ENCODE peak calls at places on chromosomes 5 and 9, in ten cellular contexts. One of them, this sample, is unnamed.

GRCh38 chr5:119363271-119363670 is 7.5 kb downstream of the TNFAIP8 start:
- DNase-seq in lower leg skin: no peak
- DNase-seq in fibroblast of lung: no peak
- DNase-seq in transverse colon: no peak
- DNase-seq in GM12878: no peak
- DNase-seq in right atrium auricular region: no peak
- DNase-seq in cardiac fibroblast: no peak
- DNase-seq in retinal pigment epithelial cell: no peak
- DNase-seq in fibroblast of mammary gland: no peak
- DNase-seq in body of pancreas: no peak
- DNase-seq in this sample: no peak

GRCh38 chr9:107172979-107173347 is 110.1 kb upstream of the RAD23B start:
- DNase-seq in fibroblast of mammary gland: no peak
- DNase-seq in fibroblast of lung: no peak
- DNase-seq in right atrium auricular region: no peak
- DNase-seq in GM12878: peak
- DNase-seq in cardiac fibroblast: no peak
- DNase-seq in transverse colon: no peak
- DNase-seq in body of pancreas: no peak
- DNase-seq in lower leg skin: no peak
- DNase-seq in retinal pigment epithelial cell: no peak
- DNase-seq in this sample: peak

GRCh38 chr5:177147239-177147638 is 13.7 kb downstream of the NSD1 start:
- DNase-seq in cardiac fibroblast: peak
- DNase-seq in right atrium auricular region: no peak
- DNase-seq in retinal pigment epithelial cell: no peak
- DNase-seq in fibroblast of mammary gland: peak
- DNase-seq in transverse colon: no peak
- DNase-seq in body of pancreas: no peak
- DNase-seq in fibroblast of lung: peak
- DNase-seq in lower leg skin: no peak
- DNase-seq in GM12878: no peak
- DNase-seq in this sample: no peak

GRCh38 chr5:151051066-151051930 is 29.5 kb downstream of the TNIP1 start:
- DNase-seq in right atrium auricular region: peak
- DNase-seq in body of pancreas: peak
- DNase-seq in lower leg skin: peak
- DNase-seq in transverse colon: peak
- DNase-seq in fibroblast of mammary gland: peak
- DNase-seq in fibroblast of lung: peak
- DNase-seq in retinal pigment epithelial cell: peak
- DNase-seq in cardiac fibroblast: peak
- DNase-seq in GM12878: peak
- DNase-seq in this sample: peak

GRCh38 chr5:151134228-151134627 is 23.4 kb downstream of the ANXA6 start:
- DNase-seq in body of pancreas: peak
- DNase-seq in right atrium auricular region: no peak
- DNase-seq in GM12878: no peak
- DNase-seq in fibroblast of mammary gland: no peak
- DNase-seq in lower leg skin: no peak
- DNase-seq in fibroblast of lung: no peak
- DNase-seq in transverse colon: peak
- DNase-seq in retinal pigment epithelial cell: no peak
- DNase-seq in cardiac fibroblast: no peak
- DNase-seq in this sample: no peak

GRCh38 chr5:7763621-7764072 is 87.3 kb downstream of the CFAP90 start:
- DNase-seq in lower leg skin: peak
- DNase-seq in cardiac fibroblast: no peak
- DNase-seq in fibroblast of lung: no peak
- DNase-seq in GM12878: no peak
- DNase-seq in right atrium auricular region: no peak
- DNase-seq in body of pancreas: no peak
- DNase-seq in fibroblast of mammary gland: peak
- DNase-seq in transverse colon: no peak
- DNase-seq in retinal pigment epithelial cell: no peak
- DNase-seq in this sample: no peak

GRCh38 chr5:131932235-131932634 is 13.2 kb downstream of the MEIKIN start:
- DNase-seq in right atrium auricular region: no peak
- DNase-seq in retinal pigment epithelial cell: no peak
- DNase-seq in fibroblast of mammary gland: no peak
- DNase-seq in fibroblast of lung: no peak
- DNase-seq in cardiac fibroblast: no peak
- DNase-seq in lower leg skin: no peak
- DNase-seq in body of pancreas: no peak
- DNase-seq in GM12878: no peak
- DNase-seq in transverse colon: no peak
- DNase-seq in this sample: no peak

GRCh38 chr5:163193886-163194285 is 243.5 kb upstream of the CCNG1 start:
- DNase-seq in body of pancreas: no peak
- DNase-seq in GM12878: no peak
- DNase-seq in retinal pigment epithelial cell: no peak
- DNase-seq in lower leg skin: no peak
- DNase-seq in fibroblast of lung: no peak
- DNase-seq in transverse colon: no peak
- DNase-seq in cardiac fibroblast: no peak
- DNase-seq in fibroblast of mammary gland: no peak
- DNase-seq in right atrium auricular region: no peak
- DNase-seq in this sample: no peak

DNA sequence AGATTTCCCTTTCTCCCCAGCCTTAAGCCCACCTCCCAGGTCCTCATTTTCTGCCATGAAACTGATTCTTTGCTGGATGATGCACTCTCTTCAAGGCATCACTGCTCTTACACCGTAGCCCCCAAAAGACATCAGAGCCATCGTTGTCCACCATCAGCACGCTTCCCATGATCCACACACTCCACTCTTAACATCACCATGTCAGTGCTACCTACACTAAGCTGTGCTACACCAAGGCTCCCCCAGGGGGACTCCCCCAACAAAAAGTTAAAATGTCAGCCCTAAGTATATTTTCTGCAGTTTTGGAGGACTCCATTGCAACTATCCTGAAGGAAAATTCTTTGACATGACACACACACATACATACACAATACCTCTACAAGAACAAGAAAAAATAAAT is 34.1 kb upstream of the KIF2A start:
- DNase-seq in body of pancreas: no peak
- DNase-seq in lower leg skin: no peak
- DNase-seq in GM12878: no peak
- DNase-seq in cardiac fibroblast: no peak
- DNase-seq in retinal pigment epithelial cell: no peak
- DNase-seq in fibroblast of lung: no peak
- DNase-seq in right atrium auricular region: no peak
- DNase-seq in fibroblast of mammary gland: no peak
- DNase-seq in transverse colon: no peak
- DNase-seq in this sample: no peak
- TF ChIP-seq CTCF in body of pancreas: no peak
- TF ChIP-seq CTCF in lower leg skin: no peak
- TF ChIP-seq CTCF in GM12878: no peak
- TF ChIP-seq CTCF in cardiac fibroblast: no peak
- TF ChIP-seq CTCF in retinal pigment epithelial cell: no peak
- TF ChIP-seq CTCF in fibroblast of lung: no peak
- TF ChIP-seq CTCF in right atrium auricular region: no peak
- TF ChIP-seq CTCF in fibroblast of mammary gland: no peak
- TF ChIP-seq CTCF in transverse colon: no peak
- TF ChIP-seq CTCF in this sample: peak

DNA sequence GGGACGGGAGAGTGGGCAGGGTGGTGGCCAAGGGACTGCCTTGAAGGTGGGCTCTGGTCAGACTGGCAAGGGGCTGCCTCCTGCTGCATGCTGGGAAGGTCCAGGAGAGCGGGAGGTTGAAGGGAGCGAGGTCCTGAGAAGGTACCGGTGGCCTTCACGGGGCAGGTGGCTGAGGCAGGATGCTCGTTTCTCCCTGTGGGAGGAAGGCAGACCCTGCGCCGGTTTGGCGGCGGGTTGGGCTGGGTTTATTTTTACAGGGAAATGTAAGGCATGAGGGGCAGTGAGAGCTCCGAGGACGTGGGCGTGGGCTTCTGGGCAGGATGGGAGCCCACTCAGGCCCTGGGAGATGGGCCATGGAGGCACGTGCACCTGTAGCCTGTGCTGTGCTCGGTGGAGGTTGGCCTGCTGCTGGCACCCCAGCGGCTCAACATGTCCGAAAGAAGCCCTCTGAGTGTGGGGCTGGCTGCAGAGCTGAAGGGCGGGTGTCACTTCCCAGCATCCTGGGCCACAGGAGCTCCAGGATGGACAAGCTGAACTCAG is 27.3 kb downstream of the IER5L start:
- DNase-seq in body of pancreas: no peak
- DNase-seq in cardiac fibroblast: no peak
- DNase-seq in lower leg skin: no peak
- DNase-seq in fibroblast of mammary gland: no peak
- DNase-seq in GM12878: no peak
- DNase-seq in fibroblast of lung: no peak
- DNase-seq in transverse colon: no peak
- DNase-seq in retinal pigment epithelial cell: no peak
- DNase-seq in right atrium auricular region: no peak
- DNase-seq in this sample: no peak
- H3K4me3 ChIP-seq in body of pancreas: no peak
- H3K4me3 ChIP-seq in cardiac fibroblast: no peak
- H3K4me3 ChIP-seq in lower leg skin: no peak
- H3K4me3 ChIP-seq in fibroblast of mammary gland: no peak
- H3K4me3 ChIP-seq in GM12878: no peak
- H3K4me3 ChIP-seq in fibroblast of lung: no peak
- H3K4me3 ChIP-seq in transverse colon: no peak
- H3K4me3 ChIP-seq in retinal pigment epithelial cell: no peak
- H3K4me3 ChIP-seq in right atrium auricular region: no peak
- H3K4me3 ChIP-seq in this sample: no peak

GRCh38 chr9:113915817-113916474 is 39.8 kb downstream of the ZNF618 start:
- DNase-seq in fibroblast of mammary gland: no peak
- DNase-seq in right atrium auricular region: no peak
- DNase-seq in fibroblast of lung: no peak
- DNase-seq in transverse colon: no peak
- DNase-seq in retinal pigment epithelial cell: no peak
- DNase-seq in body of pancreas: no peak
- DNase-seq in lower leg skin: no peak
- DNase-seq in cardiac fibroblast: no peak
- DNase-seq in GM12878: no peak
- DNase-seq in this sample: no peak

GRCh38 chr9:113910036-113910639 is 34.0 kb downstream of the ZNF618 start:
- DNase-seq in transverse colon: no peak
- DNase-seq in retinal pigment epithelial cell: no peak
- DNase-seq in GM12878: no peak
- DNase-seq in lower leg skin: no peak
- DNase-seq in cardiac fibroblast: no peak
- DNase-seq in fibroblast of mammary gland: no peak
- DNase-seq in fibroblast of lung: no peak
- DNase-seq in right atrium auricular region: peak
- DNase-seq in body of pancreas: peak
- DNase-seq in this sample: no peak

GRCh38 chr9:113911850-113912249 is 35.7 kb downstream of the ZNF618 start:
- DNase-seq in lower leg skin: no peak
- DNase-seq in fibroblast of lung: no peak
- DNase-seq in GM12878: no peak
- DNase-seq in fibroblast of mammary gland: no peak
- DNase-seq in right atrium auricular region: no peak
- DNase-seq in cardiac fibroblast: no peak
- DNase-seq in transverse colon: no peak
- DNase-seq in retinal pigment epithelial cell: no peak
- DNase-seq in body of pancreas: no peak
- DNase-seq in this sample: no peak

GRCh38 chr9:113913426-113914195 is 37.5 kb downstream of the ZNF618 start:
- DNase-seq in right atrium auricular region: peak
- DNase-seq in fibroblast of lung: peak
- DNase-seq in lower leg skin: no peak
- DNase-seq in fibroblast of mammary gland: peak
- DNase-seq in body of pancreas: no peak
- DNase-seq in transverse colon: no peak
- DNase-seq in GM12878: no peak
- DNase-seq in cardiac fibroblast: peak
- DNase-seq in retinal pigment epithelial cell: no peak
- DNase-seq in this sample: no peak

DNA sequence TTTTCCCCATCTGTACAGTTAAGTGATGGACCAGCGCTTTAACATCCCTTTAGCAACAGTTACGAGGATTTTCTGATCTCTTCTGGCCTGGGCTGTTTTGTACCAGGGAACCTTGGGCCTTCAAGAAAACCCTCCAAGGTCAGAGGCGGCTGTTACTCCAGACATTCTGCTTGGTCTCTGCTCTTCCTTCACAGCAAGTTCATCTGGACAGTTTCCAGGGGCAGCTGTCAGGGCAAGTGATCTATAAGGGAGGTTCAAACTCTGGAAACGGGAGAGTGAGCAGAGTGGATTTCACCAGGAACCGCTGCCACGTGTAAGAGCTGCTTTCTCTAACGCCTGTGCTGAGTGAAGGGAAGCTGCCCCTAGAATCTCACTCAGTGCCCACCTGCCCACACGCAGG is 36.7 kb downstream of the ZNF618 start:
- DNase-seq in cardiac fibroblast: no peak
- DNase-seq in GM12878: no peak
- DNase-seq in right atrium auricular region: peak
- DNase-seq in retinal pigment epithelial cell: no peak
- DNase-seq in lower leg skin: no peak
- DNase-seq in fibroblast of lung: peak
- DNase-seq in fibroblast of mammary gland: peak
- DNase-seq in transverse colon: no peak
- DNase-seq in body of pancreas: no peak
- DNase-seq in this sample: no peak
- TF ChIP-seq CTCF in cardiac fibroblast: no peak
- TF ChIP-seq CTCF in GM12878: no peak
- TF ChIP-seq CTCF in right atrium auricular region: no peak
- TF ChIP-seq CTCF in retinal pigment epithelial cell: no peak
- TF ChIP-seq CTCF in lower leg skin: no peak
- TF ChIP-seq CTCF in fibroblast of lung: no peak
- TF ChIP-seq CTCF in fibroblast of mammary gland: no peak
- TF ChIP-seq CTCF in transverse colon: no peak
- TF ChIP-seq CTCF in body of pancreas: no peak
- TF ChIP-seq CTCF in this sample: no peak

DNA sequence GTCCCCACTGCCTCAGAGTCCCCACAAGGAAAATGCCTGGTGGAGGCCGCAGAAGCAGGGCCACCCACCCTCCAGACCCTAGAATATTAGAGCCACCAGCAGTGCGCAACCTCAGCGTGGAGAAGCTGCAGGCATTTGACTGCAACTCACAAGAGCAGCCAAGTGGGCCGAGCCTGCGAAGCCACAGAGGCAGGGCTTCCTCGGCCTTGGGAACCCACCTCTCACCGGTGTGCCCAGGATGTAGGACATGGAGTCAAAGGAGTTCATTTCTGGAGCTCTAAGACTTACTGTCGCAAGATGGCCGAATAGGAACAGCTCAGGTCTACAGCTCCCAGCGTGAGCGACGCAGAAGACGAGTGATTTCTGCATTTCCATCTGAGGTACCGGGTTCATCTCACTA is 397.9 kb upstream of the PIK3R1 start:
- DNase-seq in retinal pigment epithelial cell: no peak
- DNase-seq in GM12878: no peak
- DNase-seq in right atrium auricular region: no peak
- DNase-seq in lower leg skin: no peak
- DNase-seq in fibroblast of lung: no peak
- DNase-seq in fibroblast of mammary gland: no peak
- DNase-seq in cardiac fibroblast: no peak
- DNase-seq in transverse colon: no peak
- DNase-seq in body of pancreas: no peak
- DNase-seq in this sample: no peak
- H3K4me3 ChIP-seq in retinal pigment epithelial cell: no peak
- H3K4me3 ChIP-seq in GM12878: no peak
- H3K4me3 ChIP-seq in right atrium auricular region: no peak
- H3K4me3 ChIP-seq in lower leg skin: no peak
- H3K4me3 ChIP-seq in fibroblast of lung: no peak
- H3K4me3 ChIP-seq in fibroblast of mammary gland: no peak
- H3K4me3 ChIP-seq in cardiac fibroblast: no peak
- H3K4me3 ChIP-seq in transverse colon: no peak
- H3K4me3 ChIP-seq in body of pancreas: no peak
- H3K4me3 ChIP-seq in this sample: no peak

GRCh38 chr9:100445161-100445902 is 18.4 kb downstream of the MSANTD3 start:
- DNase-seq in GM12878: no peak
- DNase-seq in retinal pigment epithelial cell: no peak
- DNase-seq in fibroblast of mammary gland: no peak
- DNase-seq in right atrium auricular region: no peak
- DNase-seq in cardiac fibroblast: no peak
- DNase-seq in transverse colon: no peak
- DNase-seq in lower leg skin: no peak
- DNase-seq in body of pancreas: no peak
- DNase-seq in fibroblast of lung: no peak
- DNase-seq in this sample: no peak
- TF ChIP-seq CTCF in GM12878: no peak
- TF ChIP-seq CTCF in retinal pigment epithelial cell: no peak
- TF ChIP-seq CTCF in fibroblast of mammary gland: no peak
- TF ChIP-seq CTCF in right atrium auricular region: no peak
- TF ChIP-seq CTCF in cardiac fibroblast: no peak
- TF ChIP-seq CTCF in transverse colon: no peak
- TF ChIP-seq CTCF in lower leg skin: no peak
- TF ChIP-seq CTCF in body of pancreas: no peak
- TF ChIP-seq CTCF in fibroblast of lung: no peak
- TF ChIP-seq CTCF in this sample: no peak